ENCODE peak calls at places on chromosomes 1 and 21, in nine cellular contexts. M is left cardiac atrium; X is lower lobe of right lung; V is left lung; W is A549; Z is upper lobe of right lung; Q is right cardiac atrium; A is stimulated activated naive CD8-positive, alpha-beta T cell treated with anti-CD3 and anti-CD28 coated beads, Interleukin-15, amount 100 ng/mL, for 72 hours; K is naive B cell. B is an unnamed sample.

GRCh38 chr1:227273557-227273956 is 44.7 kb downstream of the CDC42BPA start:
- ATAC-seq in X (no peak), M (no peak), V (peak), K (no peak), A (no peak), W (no peak), Q (no peak), Z (no peak), B (no peak)

GRCh38 chr1:246773213-246773641 is 49.0 kb downstream of the SCCPDH start:
- ATAC-seq in V (no peak), X (no peak), Z (no peak), M (no peak), Q (no peak), A (no peak), K (peak), W (no peak), B (peak)

GRCh38 chr1:19337289-19337688 is 25.2 kb downstream of the SLC66A1 start:
- ATAC-seq in X (no peak), W (no peak), M (no peak), V (no peak), K (no peak), Z (no peak), Q (no peak), A (no peak), B (no peak)

GRCh38 chr1:229855999-229856650 is 210.9 kb upstream of the GALNT2 start:
- ATAC-seq in A (peak), Z (peak), K (peak), W (no peak), M (no peak), X (peak), V (peak), Q (peak), B (peak)

GRCh38 chr1:47522890-47523811 is 85.3 kb downstream of the FOXD2 start:
- ATAC-seq in Z (no peak), W (no peak), V (no peak), M (no peak), Q (no peak), A (no peak), X (no peak), K (no peak), B (no peak)

GRCh38 chr1:19429611-19430010 is 55.7 kb downstream of the CAPZB start:
- ATAC-seq in X (no peak), A (no peak), Z (peak), K (no peak), W (no peak), V (peak), Q (no peak), M (no peak), B (no peak)

GRCh38 chr1:25523512-25523911 is 19.9 kb upstream of the LDLRAP1 start:
- ATAC-seq in M (no peak), V (no peak), X (no peak), A (no peak), Q (no peak), Z (no peak), W (no peak), K (no peak), B (no peak)

GRCh38 chr1:152543808-152544207 is 22.8 kb downstream of the LCE3E start:
- ATAC-seq in K (no peak), Q (no peak), X (no peak), A (no peak), V (no peak), M (no peak), Z (no peak), W (no peak), B (no peak)

GRCh38 chr1:25500694-25501093 is 42.7 kb upstream of the LDLRAP1 start:
- ATAC-seq in Q (peak), X (no peak), W (no peak), M (peak), Z (no peak), V (no peak), K (no peak), A (no peak), B (no peak)

GRCh38 chr1:197178998-197179397 is 32.5 kb upstream of the ASPM start:
- ATAC-seq in X (no peak), A (no peak), Q (no peak), V (no peak), W (peak), M (no peak), K (no peak), Z (no peak), B (no peak)

GRCh38 chr1:53411541-53412152 is 47.6 kb upstream of the DMRTB1 start:
- ATAC-seq in Z (no peak), X (no peak), A (no peak), M (no peak), V (no peak), Q (no peak), K (no peak), W (no peak), B (no peak)

GRCh38 chr1:87227651-87228050 is 101.0 kb upstream of the LMO4 start:
- ATAC-seq in Z (no peak), W (no peak), V (no peak), M (no peak), Q (no peak), K (no peak), A (no peak), X (no peak), B (no peak)

GRCh38 chr21:42440187-42440792 is 36.6 kb downstream of the UBASH3A start:
- ATAC-seq in V (no peak), Q (no peak), A (peak), K (no peak), W (no peak), Z (no peak), M (no peak), X (no peak), B (peak)

GRCh38 chr1:243236604-243237252 is 18.4 kb downstream of the CEP170 start:
- ATAC-seq in Q (no peak), W (no peak), X (no peak), Z (no peak), A (no peak), K (no peak), M (no peak), V (no peak), B (no peak)

GRCh38 chr21:34201441-34201838 is 128.1 kb downstream of the MRPS6 start:
- ATAC-seq in W (no peak), K (no peak), A (no peak), M (no peak), Q (no peak), Z (no peak), V (no peak), X (peak), B (no peak)

GRCh38 chr1:59225594-59225993 is 71.3 kb upstream of the FGGY start:
- ATAC-seq in K (no peak), A (no peak), X (no peak), W (no peak), M (no peak), Q (no peak), Z (no peak), V (no peak), B (no peak)

GRCh38 chr21:40616377-40616704 is 230.6 kb downstream of the DSCAM start:
- ATAC-seq in A (no peak), M (no peak), Q (no peak), W (no peak), V (no peak), K (no peak), Z (no peak), X (no peak), B (no peak)

GRCh38 chr1:31019401-31019800 is 46.1 kb downstream of the PUM1 start:
- ATAC-seq in M (no peak), A (no peak), K (no peak), Q (no peak), W (no peak), Z (no peak), X (no peak), V (no peak), B (no peak)

GRCh38 chr21:26842976-26843911 is 2.0 kb downstream of the ADAMTS1 start:
- ATAC-seq in Q (peak), K (no peak), A (peak), W (peak), X (peak), Z (peak), V (peak), M (peak), B (no peak)

GRCh38 chr1:46489169-46489637 is 433 bp upstream of the DMBX1 start:
- ATAC-seq in V (peak), A (peak), X (peak), K (peak), M (peak), W (peak), Z (peak), Q (no peak), B (peak)

GRCh38 chr1:113950908-113951307 is 21.8 kb downstream of the HIPK1 start:
- ATAC-seq in K (no peak), M (no peak), W (no peak), A (no peak), X (no peak), Z (no peak), V (no peak), Q (no peak), B (no peak)

GRCh38 chr1:52613611-52614373 is 11.6 kb downstream of the GPX7 start:
- ATAC-seq in X (peak), M (no peak), Z (no peak), K (no peak), W (no peak), Q (peak), V (no peak), A (no peak), B (no peak)

GRCh38 chr1:157968951-157969350 is 24.5 kb upstream of the KIRREL1 start:
- ATAC-seq in W (peak), K (no peak), A (no peak), X (peak), Z (no peak), M (no peak), Q (no peak), V (peak), B (no peak)

GRCh38 chr1:203644661-203645510 is 18.3 kb downstream of the ATP2B4 start:
- ATAC-seq in Z (no peak), M (peak), Q (peak), V (peak), X (no peak), K (no peak), W (peak), A (no peak), B (no peak)

GRCh38 chr1:27873671-27874384 is 1.5 kb downstream of the THEMIS2 start:
- ATAC-seq in Q (no peak), W (no peak), A (no peak), Z (peak), V (peak), X (peak), K (no peak), M (peak), B (no peak)